ENCODE peak calls at places on chromosomes 7 and 10, in six cellular contexts. U is AG08395, Z is activated T-cell treated with anti-CD3 and anti-CD28 coated beads for 1 hour, I is fibroblast of the aortic adventitia, L is RPMI7951, W is M059J. S is an unnamed sample.

GRCh38 chr10:105952153-105952552 is 1212.4 kb downstream of the SORCS1 start:
- DNase-seq in W (peak), L (peak), Z (no peak), I (peak), U (no peak), S (no peak)

GRCh38 chr7:7438851-7439250 is 96.8 kb downstream of the COL28A1 start:
- DNase-seq in L (peak), W (peak), U (peak), I (peak), Z (no peak), S (peak)

GRCh38 chr7:88254721-88255120 is 34.9 kb upstream of the SRI start:
- DNase-seq in Z (no peak), U (peak), I (peak), L (peak), W (peak), S (peak)

GRCh38 chr7:157893535-157894044 is 556.8 kb downstream of the DNAJB6 start:
- DNase-seq in I (no peak), U (no peak), W (no peak), Z (no peak), L (no peak), S (no peak)

GRCh38 chr10:63767512-63767911 is 246.3 kb downstream of the REEP3 start:
- DNase-seq in Z (no peak), U (peak), W (peak), L (peak), I (peak), S (peak)

GRCh38 chr7:77738871-77739270 is 42.6 kb downstream of the RSBN1L start:
- DNase-seq in Z (no peak), W (peak), U (peak), L (peak), I (peak), S (no peak)

GRCh38 chr7:44914992-44915607 is 29.8 kb upstream of the PURB start:
- DNase-seq in L (peak), W (peak), Z (peak), U (no peak), I (no peak), S (no peak)

GRCh38 chr7:90625562-90625961 is 29.4 kb downstream of the CDK14 start:
- DNase-seq in I (peak), L (peak), W (peak), U (no peak), Z (no peak), S (peak)

GRCh38 chr7:64875658-64876406 is 27.2 kb upstream of the ZNF273 start:
- DNase-seq in L (no peak), W (no peak), U (peak), Z (no peak), I (no peak), S (no peak)

GRCh38 chr7:45890902-45891461 is 2.7 kb downstream of the IGFBP1 start:
- DNase-seq in I (peak), U (peak), L (peak), W (peak), Z (no peak), S (peak)

GRCh38 chr7:13673290-13673689 is 316.2 kb downstream of the ETV1 start:
- DNase-seq in W (no peak), U (no peak), Z (no peak), L (no peak), I (no peak), S (no peak)

GRCh38 chr10:69362471-69362954 is 54.2 kb downstream of the TACR2 start:
- DNase-seq in L (peak), I (peak), U (peak), W (peak), Z (no peak), S (peak)

GRCh38 chr7:31493714-31494181 is 20.1 kb upstream of the ITPRID1 start:
- DNase-seq in Z (no peak), U (no peak), W (no peak), I (peak), L (peak), S (peak)

GRCh38 chr10:128001886-128002285 is 95.0 kb downstream of the PTPRE start:
- DNase-seq in Z (no peak), U (no peak), L (no peak), W (no peak), I (no peak), S (no peak)

GRCh38 chr7:45328397-45329080 is 170.9 kb downstream of the RAMP3 start:
- DNase-seq in L (peak), W (peak), I (no peak), Z (no peak), U (no peak), S (no peak)

GRCh38 chr7:28904539-28905143 is 53.5 kb downstream of the TRIL start:
- DNase-seq in U (no peak), I (peak), L (peak), Z (no peak), W (peak), S (no peak)

GRCh38 chr10:113026679-113027078 is 76.6 kb downstream of the TCF7L2 start:
- DNase-seq in I (peak), W (peak), U (peak), L (peak), Z (no peak), S (peak)

GRCh38 chr10:112471878-112472487 is 25.0 kb downstream of the VTI1A start:
- DNase-seq in U (peak), L (peak), W (peak), I (peak), Z (no peak), S (peak)

GRCh38 chr10:69890065-69890831 is 88.5 kb downstream of the COL13A1 start:
- DNase-seq in I (no peak), Z (no peak), U (no peak), L (no peak), W (no peak), S (no peak)

GRCh38 chr10:104937528-104937927 is 296.4 kb downstream of the SORCS3 start:
- DNase-seq in U (peak), W (peak), L (peak), Z (no peak), I (peak), S (peak)

GRCh38 chr7:40733111-40733510 is 598.3 kb downstream of the SUGCT start:
- DNase-seq in I (peak), W (peak), U (no peak), L (peak), Z (no peak), S (no peak)

GRCh38 chr10:131899695-131900349 is 986 bp upstream of the PPP2R2D start:
- DNase-seq in L (no peak), I (no peak), U (no peak), Z (no peak), W (peak), S (no peak)

GRCh38 chr7:70289067-70289466 is 690.8 kb downstream of the AUTS2 start:
- DNase-seq in Z (no peak), L (no peak), U (peak), W (peak), I (peak), S (peak)

GRCh38 chr7:8114175-8114574 is 145.6 kb downstream of the GLCCI1 start:
- DNase-seq in Z (no peak), L (no peak), W (no peak), U (no peak), I (no peak), S (no peak)

GRCh38 chr7:17030559-17030958 is 148.8 kb upstream of the AGR3 start:
- DNase-seq in L (no peak), U (no peak), Z (no peak), W (no peak), I (no peak), S (no peak)

GRCh38 chr7:2108501-2109250 is 124.1 kb downstream of the MAD1L1 start:
- DNase-seq in Z (no peak), I (no peak), L (peak), U (no peak), W (no peak), S (no peak)

GRCh38 chr10:21724020-21724589 is 190.1 kb downstream of the MLLT10 start:
- DNase-seq in L (peak), I (no peak), U (no peak), Z (no peak), W (peak), S (no peak)

GRCh38 chr7:140869430-140869829 is 55.3 kb downstream of the BRAF start:
- DNase-seq in W (no peak), L (no peak), Z (no peak), U (no peak), I (no peak), S (no peak)

GRCh38 chr7:155490697-155491628 is 33.0 kb downstream of the EN2 start:
- DNase-seq in L (peak), W (peak), U (peak), I (peak), Z (no peak), S (no peak)

GRCh38 chr7:36468361-36469140 is 78.9 kb downstream of the ANLN start:
- DNase-seq in U (no peak), Z (no peak), L (no peak), I (peak), W (no peak), S (no peak)

GRCh38 chr10:14757394-14757793 is 17.3 kb downstream of the FAM107B start:
- DNase-seq in U (no peak), Z (no peak), I (no peak), W (no peak), L (peak), S (no peak)

GRCh38 chr7:101164071-101164840 is 1.1 kb downstream of the VGF start:
- DNase-seq in Z (no peak), L (peak), W (peak), I (peak), U (peak), S (peak)

GRCh38 chr7:132138817-132139216 is 437.5 kb downstream of the PLXNA4 start:
- DNase-seq in W (peak), Z (no peak), U (no peak), L (peak), I (peak), S (peak)

GRCh38 chr10:116891208-116891607 is 41.9 kb downstream of the ENO4 start:
- DNase-seq in W (no peak), U (peak), I (peak), Z (no peak), L (peak), S (peak)

GRCh38 chr10:33542747-33543505 is 208.5 kb upstream of the NRP1 start:
- DNase-seq in U (no peak), Z (no peak), I (peak), L (peak), W (peak), S (peak)

GRCh38 chr10:50536617-50537252 is 87.0 kb downstream of the SGMS1 start:
- DNase-seq in I (no peak), Z (no peak), L (peak), W (peak), U (peak), S (peak)

S was measured in HT1080.